ENCODE peak calls at places on chromosomes 11 and 22, in five cellular contexts. One of them, this sample, is unnamed.

GRCh38 chr22:22928666-22929380 is 41.2 kb downstream of the IGLL5 start:
- DNase-seq in stomach: peak; percentile 38
- DNase-seq in adrenal gland: no peak
- DNase-seq in fibroblast of the aortic adventitia: peak; percentile 56
- DNase-seq in fibroblast of mammary gland: peak; percentile 15
- DNase-seq in this sample: peak; percentile 99

GRCh38 chr22:32407332-32407731 is 4.7 kb downstream of the RTCB start:
- DNase-seq in stomach: no peak
- DNase-seq in adrenal gland: no peak
- DNase-seq in fibroblast of the aortic adventitia: no peak
- DNase-seq in fibroblast of mammary gland: no peak
- DNase-seq in this sample: peak; percentile 61

GRCh38 chr11:67056640-67057409 is at the start of gene RHOD:
- DNase-seq in stomach: peak; percentile 80
- DNase-seq in adrenal gland: no peak
- DNase-seq in fibroblast of the aortic adventitia: no peak
- DNase-seq in fibroblast of mammary gland: no peak
- DNase-seq in this sample: no peak

GRCh38 chr11:27118371-27118770 is 77.8 kb downstream of the BBOX1 start:
- DNase-seq in stomach: no peak
- DNase-seq in adrenal gland: no peak
- DNase-seq in fibroblast of the aortic adventitia: peak; percentile 18
- DNase-seq in fibroblast of mammary gland: peak; percentile 37
- DNase-seq in this sample: no peak

GRCh38 chr11:126007263-126007662 is 55.4 kb downstream of the CDON start:
- DNase-seq in stomach: no peak
- DNase-seq in adrenal gland: no peak
- DNase-seq in fibroblast of the aortic adventitia: peak; percentile 35
- DNase-seq in fibroblast of mammary gland: peak; percentile 69
- DNase-seq in this sample: no peak

GRCh38 chr11:64339754-64340408 is at the start of gene CCDC88B:
- DNase-seq in stomach: peak; percentile 66
- DNase-seq in adrenal gland: peak; percentile 51
- DNase-seq in fibroblast of the aortic adventitia: no peak
- DNase-seq in fibroblast of mammary gland: no peak
- DNase-seq in this sample: peak; percentile 91

GRCh38 chr22:28904211-28904808 is 20.9 kb downstream of the ZNRF3 start:
- DNase-seq in stomach: no peak
- DNase-seq in adrenal gland: no peak
- DNase-seq in fibroblast of the aortic adventitia: peak; percentile 31
- DNase-seq in fibroblast of mammary gland: peak; percentile 43
- DNase-seq in this sample: no peak

GRCh38 chr11:128804481-128804880 is 62.6 kb downstream of the KCNJ1 start:
- DNase-seq in stomach: no peak
- DNase-seq in adrenal gland: no peak
- DNase-seq in fibroblast of the aortic adventitia: peak; percentile 23
- DNase-seq in fibroblast of mammary gland: peak; percentile 30
- DNase-seq in this sample: no peak

GRCh38 chr22:35582861-35583670 is 34.1 kb downstream of the MB start:
- DNase-seq in stomach: peak; percentile 67
- DNase-seq in adrenal gland: peak; percentile 41
- DNase-seq in fibroblast of the aortic adventitia: peak; percentile 72
- DNase-seq in fibroblast of mammary gland: peak; percentile 58
- DNase-seq in this sample: peak; percentile 73

GRCh38 chr11:6736495-6737121 is 35.2 kb downstream of the OR2AG2 start:
- DNase-seq in stomach: no peak
- DNase-seq in adrenal gland: no peak
- DNase-seq in fibroblast of the aortic adventitia: peak; percentile 13
- DNase-seq in fibroblast of mammary gland: peak; percentile 39
- DNase-seq in this sample: peak; percentile 28

GRCh38 chr11:102347526-102348331 is 715 bp downstream of the BIRC2 start:
- DNase-seq in stomach: no peak
- DNase-seq in adrenal gland: no peak
- DNase-seq in fibroblast of the aortic adventitia: peak; percentile 59
- DNase-seq in fibroblast of mammary gland: peak; percentile 41
- DNase-seq in this sample: peak; percentile 44

GRCh38 chr11:66068154-66068821 is 1.8 kb upstream of the PACS1 start:
- DNase-seq in stomach: peak; percentile 73
- DNase-seq in adrenal gland: peak; percentile 71
- DNase-seq in fibroblast of the aortic adventitia: peak; percentile 73
- DNase-seq in fibroblast of mammary gland: peak; percentile 69
- DNase-seq in this sample: peak; percentile 81

GRCh38 chr11:62067741-62068140 is 56.1 kb upstream of the INCENP start:
- DNase-seq in stomach: no peak
- DNase-seq in adrenal gland: no peak
- DNase-seq in fibroblast of the aortic adventitia: no peak
- DNase-seq in fibroblast of mammary gland: no peak
- DNase-seq in this sample: no peak

GRCh38 chr11:65653229-65654225 is 9.2 kb downstream of the RELA start:
- DNase-seq in stomach: peak; percentile 77
- DNase-seq in adrenal gland: peak; percentile 40
- DNase-seq in fibroblast of the aortic adventitia: peak; percentile 49
- DNase-seq in fibroblast of mammary gland: no peak
- DNase-seq in this sample: no peak

GRCh38 chr11:91872216-91872615 is 352.4 kb upstream of the FAT3 start:
- DNase-seq in stomach: no peak
- DNase-seq in adrenal gland: no peak
- DNase-seq in fibroblast of the aortic adventitia: no peak
- DNase-seq in fibroblast of mammary gland: no peak
- DNase-seq in this sample: no peak

GRCh38 chr11:79942071-79942470 is 501.2 kb upstream of the TENM4 start:
- DNase-seq in stomach: no peak
- DNase-seq in adrenal gland: no peak
- DNase-seq in fibroblast of the aortic adventitia: no peak
- DNase-seq in fibroblast of mammary gland: peak; percentile 1
- DNase-seq in this sample: no peak

GRCh38 chr11:75200051-75200450 is 40.5 kb upstream of the TPBGL start:
- DNase-seq in stomach: no peak
- DNase-seq in adrenal gland: peak; percentile 59
- DNase-seq in fibroblast of the aortic adventitia: no peak
- DNase-seq in fibroblast of mammary gland: no peak
- DNase-seq in this sample: no peak

GRCh38 chr22:20094158-20094807 is 14.2 kb downstream of the DGCR8 start:
- DNase-seq in stomach: no peak
- DNase-seq in adrenal gland: no peak
- DNase-seq in fibroblast of the aortic adventitia: no peak
- DNase-seq in fibroblast of mammary gland: no peak
- DNase-seq in this sample: no peak

GRCh38 chr11:124841186-124841585 is 24.0 kb upstream of the ROBO3 start:
- DNase-seq in stomach: no peak
- DNase-seq in adrenal gland: no peak
- DNase-seq in fibroblast of the aortic adventitia: peak; percentile 43
- DNase-seq in fibroblast of mammary gland: no peak
- DNase-seq in this sample: no peak

GRCh38 chr11:2666828-2667570 is 32.8 kb downstream of the KCNQ1OT1 start:
- DNase-seq in stomach: peak; percentile 17
- DNase-seq in adrenal gland: no peak
- DNase-seq in fibroblast of the aortic adventitia: no peak
- DNase-seq in fibroblast of mammary gland: peak; percentile 19
- DNase-seq in this sample: no peak

GRCh38 chr11:100687630-100688395 is 725 bp downstream of the ARHGAP42 start:
- DNase-seq in stomach: peak; percentile 48
- DNase-seq in adrenal gland: peak; percentile 55
- DNase-seq in fibroblast of the aortic adventitia: peak; percentile 86
- DNase-seq in fibroblast of mammary gland: peak; percentile 87
- DNase-seq in this sample: peak; percentile 83

GRCh38 chr22:42313804-42314581 is 43.5 kb upstream of the TCF20 start:
- DNase-seq in stomach: peak; percentile 79
- DNase-seq in adrenal gland: peak; percentile 31
- DNase-seq in fibroblast of the aortic adventitia: no peak
- DNase-seq in fibroblast of mammary gland: peak; percentile 3
- DNase-seq in this sample: peak; percentile 49

GRCh38 chr11:128914216-128915147 is 23.3 kb downstream of the KCNJ5 start:
- DNase-seq in stomach: no peak
- DNase-seq in adrenal gland: no peak
- DNase-seq in fibroblast of the aortic adventitia: no peak
- DNase-seq in fibroblast of mammary gland: no peak
- DNase-seq in this sample: no peak

GRCh38 chr11:131767421-131767820 is 397.0 kb downstream of the NTM start:
- DNase-seq in stomach: no peak
- DNase-seq in adrenal gland: no peak
- DNase-seq in fibroblast of the aortic adventitia: peak; percentile 44
- DNase-seq in fibroblast of mammary gland: peak; percentile 74
- DNase-seq in this sample: no peak

GRCh38 chr22:27507935-27508504 is 293.5 kb downstream of the MN1 start:
- DNase-seq in stomach: no peak
- DNase-seq in adrenal gland: no peak
- DNase-seq in fibroblast of the aortic adventitia: peak; percentile 35
- DNase-seq in fibroblast of mammary gland: peak; percentile 87
- DNase-seq in this sample: no peak

GRCh38 chr22:20131856-20132685 is 467 bp downstream of the ZDHHC8 start:
- DNase-seq in stomach: peak; percentile 38
- DNase-seq in adrenal gland: peak; percentile 62
- DNase-seq in fibroblast of the aortic adventitia: no peak
- DNase-seq in fibroblast of mammary gland: peak; percentile 38
- DNase-seq in this sample: no peak

GRCh38 chr11:94544832-94545640 is 1.3 kb downstream of the FUT4 start:
- DNase-seq in stomach: peak; percentile 54
- DNase-seq in adrenal gland: no peak
- DNase-seq in fibroblast of the aortic adventitia: no peak
- DNase-seq in fibroblast of mammary gland: no peak
- DNase-seq in this sample: no peak
- H3K4me3 ChIP-seq in stomach: peak overlapping the region; percentile 86
- H3K4me3 ChIP-seq in adrenal gland: peak overlapping the region; percentile 88
- H3K4me3 ChIP-seq in fibroblast of the aortic adventitia: peak overlapping the region; percentile 69
- H3K4me3 ChIP-seq in fibroblast of mammary gland: peak overlapping the region; percentile 57
- H3K4me3 ChIP-seq in this sample: peak overlapping the region; percentile 76

DNA sequence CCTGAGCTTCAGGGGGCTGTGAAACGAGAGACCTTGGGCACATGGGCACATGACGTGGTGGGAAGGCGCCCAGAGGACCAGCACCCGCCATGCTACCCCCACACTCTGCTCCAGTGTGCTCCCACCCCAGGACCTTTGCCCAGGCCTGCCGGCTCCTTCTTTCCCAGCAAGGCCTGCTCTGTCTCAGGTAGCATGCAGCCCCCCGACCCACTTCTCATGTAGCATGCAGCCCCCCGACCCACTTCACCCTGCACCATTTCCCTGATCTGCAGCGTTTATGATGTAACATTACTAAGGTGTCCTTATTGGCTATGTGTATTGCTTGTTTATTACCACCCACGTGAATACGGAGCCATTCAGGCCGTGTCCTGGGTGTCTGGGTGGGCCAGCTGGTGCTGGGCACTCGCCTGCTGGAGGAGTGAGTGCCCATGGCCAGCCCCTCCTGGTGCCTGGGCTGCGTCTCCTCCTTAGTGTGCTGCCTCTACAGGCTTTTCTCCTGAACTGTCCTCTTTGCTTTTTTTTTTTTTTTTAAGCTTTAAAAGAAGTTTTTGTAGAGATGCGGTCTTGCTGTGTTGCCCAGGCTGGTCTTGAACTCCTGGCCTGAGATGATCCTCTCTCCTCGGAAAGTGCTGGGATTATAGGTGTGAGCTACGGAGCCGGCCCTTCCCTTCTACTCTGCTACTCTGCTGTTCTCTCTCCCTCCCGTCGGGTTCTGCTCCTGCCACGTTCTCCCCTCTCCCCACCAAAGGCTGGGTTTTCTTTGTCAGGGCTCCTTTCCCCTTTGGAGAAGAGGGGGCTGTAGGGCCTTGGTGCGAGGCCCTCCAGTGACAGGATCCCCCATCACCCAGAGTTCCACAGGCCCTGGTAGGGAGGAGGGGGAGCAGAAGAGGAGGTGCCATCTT is 29.4 kb downstream of the LRP5 start:
- DNase-seq in stomach: no peak
- DNase-seq in adrenal gland: no peak
- DNase-seq in fibroblast of the aortic adventitia: no peak
- DNase-seq in fibroblast of mammary gland: no peak
- DNase-seq in this sample: no peak
- TF ChIP-seq CTCF in stomach: no peak
- TF ChIP-seq CTCF in adrenal gland: no peak
- TF ChIP-seq CTCF in fibroblast of the aortic adventitia: no peak
- TF ChIP-seq CTCF in fibroblast of mammary gland: peak; percentile 2
- TF ChIP-seq CTCF in this sample: no peak

GRCh38 chr11:118918128-118918685 is 7.5 kb downstream of the BCL9L start:
- DNase-seq in stomach: peak; percentile 78
- DNase-seq in adrenal gland: peak; percentile 84
- DNase-seq in fibroblast of the aortic adventitia: peak; percentile 96
- DNase-seq in fibroblast of mammary gland: peak; percentile 95
- DNase-seq in this sample: no peak
- H3K4me3 ChIP-seq in stomach: peak overlapping the region; percentile 97
- H3K4me3 ChIP-seq in adrenal gland: peak overlapping the region; percentile 89
- H3K4me3 ChIP-seq in fibroblast of the aortic adventitia: peak overlapping the region; percentile 97
- H3K4me3 ChIP-seq in fibroblast of mammary gland: peak overlapping the region; percentile 33
- H3K4me3 ChIP-seq in this sample: no peak overlapping the region

GRCh38 chr11:76714493-76714892 is 43.9 kb upstream of the LRRC32 start:
- DNase-seq in stomach: no peak
- DNase-seq in adrenal gland: no peak
- DNase-seq in fibroblast of the aortic adventitia: no peak
- DNase-seq in fibroblast of mammary gland: no peak
- DNase-seq in this sample: no peak
- TF ChIP-seq CTCF in stomach: no peak
- TF ChIP-seq CTCF in adrenal gland: no peak
- TF ChIP-seq CTCF in fibroblast of the aortic adventitia: no peak
- TF ChIP-seq CTCF in fibroblast of mammary gland: peak; percentile 6
- TF ChIP-seq CTCF in this sample: no peak

DNA sequence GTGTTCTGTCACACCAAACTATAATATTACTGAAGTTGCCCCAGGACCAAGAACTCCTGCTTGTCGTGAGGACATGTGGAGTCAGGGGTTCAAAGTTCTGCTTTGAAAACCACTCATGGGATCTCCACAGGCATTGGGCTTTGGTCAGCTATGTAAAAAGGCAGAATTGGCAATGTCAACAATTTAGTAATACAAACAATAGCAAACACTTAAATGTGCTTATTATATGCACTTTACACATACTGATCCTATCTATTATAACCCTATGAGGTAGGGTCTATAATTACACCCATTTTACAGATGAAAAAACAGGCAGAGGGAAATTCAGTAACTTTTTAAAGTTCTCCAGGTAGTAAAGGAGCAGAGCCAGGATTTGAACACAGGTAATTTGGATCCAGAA is 94.6 kb downstream of the CCDC83 start:
- DNase-seq in stomach: no peak
- DNase-seq in adrenal gland: no peak
- DNase-seq in fibroblast of the aortic adventitia: no peak
- DNase-seq in fibroblast of mammary gland: no peak
- DNase-seq in this sample: no peak
- H3K4me3 ChIP-seq in stomach: no peak overlapping the region
- H3K4me3 ChIP-seq in adrenal gland: no peak overlapping the region
- H3K4me3 ChIP-seq in fibroblast of the aortic adventitia: no peak overlapping the region
- H3K4me3 ChIP-seq in fibroblast of mammary gland: no peak overlapping the region
- H3K4me3 ChIP-seq in this sample: no peak overlapping the region